ENCODE peak calls at places on chromosomes 12 and 14, in five cellular contexts. Y is C1 segment of cervical spinal cord, D is astrocyte, F is cardiac fibroblast, E is mucosa of descending colon. R is an unnamed sample.

GRCh38 chr12:99260597-99260996 is 387.0 kb upstream of the GARIN6 start:
- DNase-seq in Y (no peak), D (no peak), F (no peak), E (no peak), R (no peak)

GRCh38 chr14:97224016-97224415 is 426.8 kb downstream of the VRK1 start:
- DNase-seq in Y (no peak), D (no peak), F (no peak), E (no peak), R (no peak)

GRCh38 chr12:46187023-46187422 is 81.8 kb downstream of the SLC38A1 start:
- DNase-seq in Y (no peak), D (peak), F (peak), E (no peak), R (no peak)

GRCh38 chr12:95881331-95881955 is 22.7 kb downstream of the SNRPF start:
- DNase-seq in Y (no peak), D (peak), F (peak), E (no peak), R (no peak)

GRCh38 chr12:12684375-12685106 is 11.4 kb downstream of the GPR19 start:
- DNase-seq in Y (peak), D (no peak), F (peak), E (peak), R (peak)

GRCh38 chr12:31477669-31478068 is 113.3 kb downstream of the DENND5B start:
- DNase-seq in Y (no peak), D (no peak), F (no peak), E (no peak), R (no peak)

GRCh38 chr14:61620130-61620946 is 75.0 kb upstream of the HIF1A start:
- DNase-seq in Y (no peak), D (peak), F (peak), E (no peak), R (no peak)

GRCh38 chr12:126772171-126772864 is 1494.7 kb upstream of the TMEM132C start:
- DNase-seq in Y (no peak), D (peak), F (peak), E (no peak), R (peak)

GRCh38 chr12:50066402-50066801 is 9.0 kb downstream of the ASIC1 start:
- DNase-seq in Y (no peak), D (peak), F (peak), E (no peak), R (peak)

GRCh38 chr12:127819066-127819465 is 447.9 kb upstream of the TMEM132C start:
- DNase-seq in Y (no peak), D (peak), F (no peak), E (no peak), R (peak)

GRCh38 chr14:58787601-58788000 is 149.8 kb downstream of the DACT1 start:
- DNase-seq in Y (no peak), D (no peak), F (no peak), E (no peak), R (no peak)

GRCh38 chr14:63045612-63046320 is 508 bp upstream of the KCNH5 start:
- DNase-seq in Y (peak), D (peak), F (peak), E (no peak), R (peak)

GRCh38 chr14:53621433-53621832 is 335.2 kb downstream of the BMP4 start:
- DNase-seq in Y (no peak), D (no peak), F (no peak), E (no peak), R (no peak)

GRCh38 chr12:49507139-49507538 is 31.7 kb upstream of the KCNH3 start:
- DNase-seq in Y (no peak), D (peak), F (peak), E (no peak), R (peak)

GRCh38 chr12:58727526-58727925 is 192.8 kb downstream of the LRIG3 start:
- DNase-seq in Y (no peak), D (no peak), F (peak), E (no peak), R (peak)

GRCh38 chr14:34665785-34666425 is 36.0 kb upstream of the SNX6 start:
- DNase-seq in Y (no peak), D (peak), F (peak), E (no peak), R (no peak)

GRCh38 chr12:95700316-95700785 is 90.2 kb downstream of the NTN4 start:
- DNase-seq in Y (no peak), D (peak), F (peak), E (no peak), R (peak)

GRCh38 chr12:57518176-57518919 is 2.0 kb downstream of the DDIT3 start:
- DNase-seq in Y (no peak), D (no peak), F (peak), E (no peak), R (no peak)

GRCh38 chr14:73393375-73393774 is 65.0 kb downstream of the NUMB start:
- DNase-seq in Y (no peak), D (no peak), F (no peak), E (no peak), R (no peak)

GRCh38 chr14:75470238-75470797 is 42.5 kb downstream of the JDP2 start:
- DNase-seq in Y (no peak), D (no peak), F (no peak), E (peak), R (no peak)

GRCh38 chr12:84807249-84807648 is 105.3 kb downstream of the SLC6A15 start:
- DNase-seq in Y (no peak), D (peak), F (peak), E (no peak), R (no peak)

GRCh38 chr14:18688346-18688745 is 87.4 kb downstream of the OR11H12 start:
- DNase-seq in Y (no peak), D (no peak), F (no peak), E (no peak), R (peak)

GRCh38 chr12:51926064-51926632 is 18.8 kb downstream of the ACVRL1 start:
- DNase-seq in Y (no peak), D (no peak), F (no peak), E (no peak), R (no peak)

GRCh38 chr14:100065161-100065871 is at the start of gene EVL:
- DNase-seq in Y (no peak), D (no peak), F (no peak), E (peak), R (no peak)

GRCh38 chr12:54159140-54159539 is 29.6 kb downstream of the SMUG1 start:
- DNase-seq in Y (peak), D (no peak), F (no peak), E (peak), R (no peak)

R was measured in H4.